ENCODE peak calls at places on chromosomes 2 and 18, in six cellular contexts. R is iPS-NIHi11; C is progenitor cell of endocrine pancreas; S is GM06990; U is activated T-helper 1 cell treated with anti-CD3 and anti-CD28 coated beads, Interleukin-2, amount 50 U/mL, for 16 hours; V is NCI-H187. P is an unnamed sample.

GRCh38 chr18:25176516-25177042 is 175.4 kb downstream of the ZNF521 start:
- DNase-seq in R (no peak), U (no peak), S (no peak), V (no peak), C (no peak), P (no peak)

GRCh38 chr2:197212344-197213262 is 98.0 kb downstream of the ANKRD44 start:
- DNase-seq in C (no peak), V (no peak), R (no peak), U (no peak), S (no peak), P (no peak)

GRCh38 chr18:32237024-32237423 is 47.2 kb downstream of the MEP1B start:
- DNase-seq in V (no peak), S (no peak), R (no peak), C (no peak), U (no peak), P (no peak)

GRCh38 chr2:135829420-135829983 is 7.5 kb downstream of the LCT start:
- DNase-seq in R (no peak), C (no peak), S (no peak), U (no peak), V (peak; percentile 22), P (peak; percentile 74)

GRCh38 chr18:57107141-57107832 is 39.6 kb upstream of the BOD1L2 start:
- DNase-seq in S (no peak), V (no peak), C (peak; percentile 21), R (peak; percentile 59), U (no peak), P (peak; percentile 70)

GRCh38 chr18:23626451-23627279 is 36.0 kb downstream of the ANKRD29 start:
- DNase-seq in V (no peak), C (no peak), U (no peak), S (no peak), R (no peak), P (no peak)

GRCh38 chr2:230864605-230865323 is at the start of gene ITM2C:
- DNase-seq in U (peak; percentile 42), S (peak; percentile 85), C (peak; percentile 69), V (no peak), R (peak; percentile 86), P (peak; percentile 71)

GRCh38 chr2:124884315-124884714 is 859.2 kb downstream of the CNTNAP5 start:
- DNase-seq in R (no peak), C (no peak), S (no peak), U (no peak), V (no peak), P (no peak)

GRCh38 chr2:155513248-155513647 is 814.8 kb downstream of the KCNJ3 start:
- DNase-seq in V (no peak), S (no peak), C (no peak), R (no peak), U (no peak), P (no peak)

GRCh38 chr2:46978696-46979095 is 63.1 kb upstream of the MCFD2 start:
- DNase-seq in S (peak; percentile 45), C (no peak), V (no peak), R (no peak), U (no peak), P (no peak)

GRCh38 chr2:52810460-52810859 is 957.1 kb upstream of the CHAC2 start:
- DNase-seq in S (no peak), V (no peak), U (no peak), C (no peak), R (peak; percentile 23), P (no peak)

GRCh38 chr2:176873403-176873802 is 339.2 kb upstream of the HNRNPA3 start:
- DNase-seq in R (no peak), U (no peak), C (no peak), S (no peak), V (no peak), P (no peak)

GRCh38 chr2:74741651-74742050 is 87.6 kb downstream of the SEMA4F start:
- DNase-seq in C (no peak), R (no peak), V (no peak), U (no peak), S (no peak), P (no peak)

GRCh38 chr2:10482460-10482859 is 34.3 kb upstream of the ODC1 start:
- DNase-seq in R (no peak), V (no peak), C (no peak), U (no peak), S (no peak), P (no peak)

GRCh38 chr2:204434660-204435462 is 110.4 kb upstream of the PARD3B start:
- DNase-seq in C (no peak), R (no peak), V (no peak), U (no peak), S (no peak), P (no peak)

GRCh38 chr2:173109253-173110188 is 33.9 kb downstream of the MAP3K20 start:
- DNase-seq in U (no peak), C (no peak), R (no peak), V (no peak), S (no peak), P (no peak)

GRCh38 chr2:28052691-28053090 is 162.2 kb downstream of the BABAM2 start:
- DNase-seq in R (no peak), U (no peak), S (no peak), V (no peak), C (no peak), P (no peak)